ENCODE peak calls at places on chromosomes 4 and X, in six cellular contexts. P is esophagus squamous epithelium; Q is activated CD8-positive, alpha-beta memory T cell treated with anti-CD3 and anti-CD28 coated beads for 24 hours; H is Jurkat, Clone E6-1; F is GM23248; I is cardiac muscle cell. W is an unnamed sample.

GRCh38 chr4:165926307-165926706 is 53.3 kb downstream of the TLL1 start:
- DNase-seq in P (no peak), Q (no peak), H (no peak), F (no peak), I (no peak), W (no peak)

GRCh38 chrX:154123241-154124219 is 20.5 kb upstream of the OPN1LW start:
- DNase-seq in P (no peak), Q (peak), H (peak), F (no peak), I (peak), W (no peak)

GRCh38 chr4:101415962-101416361 is 68.6 kb upstream of the PPP3CA start:
- DNase-seq in P (no peak), Q (peak), H (no peak), F (no peak), I (no peak), W (no peak)

GRCh38 chr4:126071346-126072333 is 756.9 kb downstream of the FAT4 start:
- DNase-seq in P (no peak), Q (no peak), H (no peak), F (peak), I (peak), W (no peak)

GRCh38 chrX:16873106-16873505 is 2.9 kb upstream of the RBBP7 start:
- DNase-seq in P (no peak), Q (no peak), H (no peak), F (no peak), I (no peak), W (no peak)

GRCh38 chr4:150950657-150951056 is 64.4 kb downstream of the LRBA start:
- DNase-seq in P (no peak), Q (no peak), H (no peak), F (no peak), I (no peak), W (no peak)

GRCh38 chrX:40092808-40093435 is 4.8 kb downstream of the BCOR start:
- DNase-seq in P (no peak), Q (no peak), H (no peak), F (no peak), I (no peak), W (no peak)

GRCh38 chrX:115337735-115338134 is 48.2 kb downstream of the LUZP4 start:
- DNase-seq in P (no peak), Q (no peak), H (no peak), F (peak), I (peak), W (no peak)

GRCh38 chr4:56048621-56049427 is 100.1 kb downstream of the CEP135 start:
- DNase-seq in P (no peak), Q (peak), H (peak), F (peak), I (peak), W (no peak)

GRCh38 chrX:70442224-70442623 is 2.4 kb upstream of the DLG3 start:
- DNase-seq in P (no peak), Q (no peak), H (no peak), F (no peak), I (no peak), W (no peak)

GRCh38 chr4:98030059-98030458 is 113.2 kb downstream of the STPG2 start:
- DNase-seq in P (no peak), Q (no peak), H (no peak), F (no peak), I (no peak), W (no peak)

GRCh38 chrX:120755066-120755846 is 120.4 kb downstream of the CT47B1 start:
- DNase-seq in P (peak), Q (no peak), H (peak), F (no peak), I (no peak), W (no peak)

GRCh38 chr4:4506961-4507360 is 34.9 kb downstream of the STX18 start:
- DNase-seq in P (no peak), Q (no peak), H (no peak), F (no peak), I (peak), W (no peak)

GRCh38 chr4:70678383-70678999 is 9.8 kb upstream of the UTP3 start:
- DNase-seq in P (no peak), Q (no peak), H (peak), F (no peak), I (no peak), W (no peak)

GRCh38 chr4:147511005-147511660 is 30.2 kb downstream of the EDNRA start:
- DNase-seq in P (no peak), Q (no peak), H (no peak), F (peak), I (no peak), W (no peak)

GRCh38 chrX:38055170-38055847 is 49.0 kb downstream of the SYTL5 start:
- DNase-seq in P (no peak), Q (no peak), H (no peak), F (peak), I (peak), W (no peak)

GRCh38 chr4:95023110-95023509 is 265.4 kb downstream of the BMPR1B start:
- DNase-seq in P (no peak), Q (no peak), H (no peak), F (no peak), I (no peak), W (no peak)

GRCh38 chr4:107599841-107600240 is 120.2 kb downstream of the PAPSS1 start:
- DNase-seq in P (no peak), Q (no peak), H (no peak), F (peak), I (no peak), W (peak)

GRCh38 chr4:137812258-137812657 is 280.0 kb upstream of the PCDH18 start:
- DNase-seq in P (no peak), Q (no peak), H (no peak), F (no peak), I (no peak), W (no peak)

GRCh38 chr4:48093949-48094550 is 40.0 kb downstream of the TXK start:
- DNase-seq in P (no peak), Q (no peak), H (no peak), F (no peak), I (peak), W (peak)

GRCh38 chr4:56976878-56977320 is 507 bp downstream of the NOA1 start:
- DNase-seq in P (no peak), Q (no peak), H (no peak), F (peak), I (no peak), W (no peak)

GRCh38 chrX:131778269-131779218 is 234.7 kb downstream of the OR13H1 start:
- DNase-seq in P (peak), Q (peak), H (no peak), F (no peak), I (no peak), W (no peak)

GRCh38 chr4:113162089-113162488 is 112.6 kb downstream of the ANK2 start:
- DNase-seq in P (no peak), Q (no peak), H (no peak), F (peak), I (no peak), W (no peak)

GRCh38 chrX:136255543-136255942 is 4.3 kb upstream of the MAP7D3 start:
- DNase-seq in P (no peak), Q (no peak), H (no peak), F (peak), I (no peak), W (no peak)

GRCh38 chr4:74376888-74377483 is 12.0 kb downstream of the EREG start:
- DNase-seq in P (no peak), Q (no peak), H (peak), F (peak), I (peak), W (no peak)

GRCh38 chrX:82320554-82320953 is 1118.7 kb downstream of the SH3BGRL start:
- DNase-seq in P (no peak), Q (no peak), H (no peak), F (no peak), I (no peak), W (no peak)

GRCh38 chr4:110508827-110509446 is 33.0 kb downstream of the ENPEP start:
- DNase-seq in P (no peak), Q (no peak), H (no peak), F (peak), I (peak), W (no peak)

W was measured in HS-27A.